ENCODE peak calls at places on chromosomes 6 and 20, in seven cellular contexts. J is MCF 10A; K is lower leg skin; C is nephron progenitor cell; O is uterus; H is CD4-positive, alpha-beta T cell; F is brain microvascular endothelial cell. S is an unnamed sample.

GRCh38 chr20:35541118-35541782 is 628 bp upstream of the ERGIC3 start:
- DNase-seq in J (no peak), K (no peak), C (no peak), O (no peak), H (no peak), F (no peak), S (no peak)

GRCh38 chr6:32153252-32153834 is 598 bp upstream of the PPT2 start:
- DNase-seq in J (no peak), K (peak; percentile 42), C (peak; percentile 68), O (peak; percentile 49), H (no peak), F (peak; percentile 29), S (peak; percentile 21)

GRCh38 chr6:92647630-92648029 is 771.7 kb downstream of the EPHA7 start:
- DNase-seq in J (peak; percentile 34), K (no peak), C (no peak), O (no peak), H (no peak), F (no peak), S (no peak)

GRCh38 chr6:137761072-137761471 is 106.0 kb upstream of the TNFAIP3 start:
- DNase-seq in J (no peak), K (no peak), C (no peak), O (no peak), H (no peak), F (no peak), S (no peak)

GRCh38 chr20:37247547-37247946 is 14.1 kb downstream of the GHRH start:
- DNase-seq in J (no peak), K (no peak), C (no peak), O (no peak), H (no peak), F (no peak), S (no peak)

GRCh38 chr6:132887204-132887603 is 72.8 kb downstream of the RPS12 start:
- DNase-seq in J (peak; percentile 56), K (no peak), C (no peak), O (no peak), H (no peak), F (no peak), S (no peak)

GRCh38 chr20:833450-834150 is at the start of gene FAM110A:
- DNase-seq in J (peak; percentile 95), K (peak; percentile 95), C (peak; percentile 93), O (peak; percentile 95), H (peak; percentile 94), F (peak; percentile 93), S (peak; percentile 81)

GRCh38 chr6:45737331-45738056 is 278.2 kb downstream of the CLIC5 start:
- DNase-seq in J (no peak), K (no peak), C (no peak), O (no peak), H (no peak), F (no peak), S (no peak)

GRCh38 chr6:122063761-122064160 is 335.7 kb upstream of the HSF2 start:
- DNase-seq in J (no peak), K (no peak), C (no peak), O (no peak), H (no peak), F (no peak), S (no peak)

GRCh38 chr6:7413151-7413823 is 23.7 kb downstream of the RIOK1 start:
- DNase-seq in J (no peak), K (no peak), C (no peak), O (no peak), H (no peak), F (no peak), S (no peak)

GRCh38 chr6:67102743-67103142 is 1395.7 kb upstream of the EYS start:
- DNase-seq in J (peak; percentile 13), K (no peak), C (no peak), O (no peak), H (no peak), F (no peak), S (no peak)

GRCh38 chr20:11810316-11811130 is 107.2 kb upstream of the BTBD3 start:
- DNase-seq in J (no peak), K (no peak), C (no peak), O (no peak), H (no peak), F (no peak), S (no peak)

GRCh38 chr6:169669889-169670288 is 31.9 kb downstream of the WDR27 start:
- DNase-seq in J (no peak), K (no peak), C (no peak), O (no peak), H (no peak), F (peak; percentile 58), S (no peak)

GRCh38 chr6:14544689-14545088 is 427.1 kb downstream of the CD83 start:
- DNase-seq in J (no peak), K (no peak), C (no peak), O (no peak), H (no peak), F (no peak), S (no peak)

GRCh38 chr6:4906293-4906941 is 97.4 kb downstream of the RPP40 start:
- DNase-seq in J (no peak), K (no peak), C (no peak), O (no peak), H (no peak), F (no peak), S (no peak)

GRCh38 chr20:47973519-47974233 is 188.4 kb upstream of the SULF2 start:
- DNase-seq in J (no peak), K (no peak), C (peak; percentile 78), O (peak; percentile 61), H (no peak), F (peak; percentile 16), S (peak; percentile 61)

GRCh38 chr20:45445805-45446562 is 23.6 kb upstream of the WFDC2 start:
- DNase-seq in J (peak; percentile 51), K (no peak), C (peak; percentile 76), O (no peak), H (peak; percentile 17), F (no peak), S (peak; percentile 43)

GRCh38 chr6:140540743-140541142 is 1166.3 kb upstream of the CITED2 start:
- DNase-seq in J (no peak), K (no peak), C (no peak), O (no peak), H (no peak), F (no peak), S (no peak)

GRCh38 chr6:140537211-140537610 is 1162.8 kb upstream of the CITED2 start:
- DNase-seq in J (no peak), K (no peak), C (no peak), O (no peak), H (no peak), F (no peak), S (no peak)

GRCh38 chr6:140537834-140538680 is 1163.6 kb upstream of the CITED2 start:
- DNase-seq in J (peak; percentile 61), K (peak; percentile 26), C (peak; percentile 18), O (peak; percentile 50), H (no peak), F (peak; percentile 97), S (no peak)

GRCh38 chr6:140541288-140541687 is 1166.8 kb upstream of the CITED2 start:
- DNase-seq in J (no peak), K (no peak), C (no peak), O (no peak), H (no peak), F (no peak), S (no peak)

DNA sequence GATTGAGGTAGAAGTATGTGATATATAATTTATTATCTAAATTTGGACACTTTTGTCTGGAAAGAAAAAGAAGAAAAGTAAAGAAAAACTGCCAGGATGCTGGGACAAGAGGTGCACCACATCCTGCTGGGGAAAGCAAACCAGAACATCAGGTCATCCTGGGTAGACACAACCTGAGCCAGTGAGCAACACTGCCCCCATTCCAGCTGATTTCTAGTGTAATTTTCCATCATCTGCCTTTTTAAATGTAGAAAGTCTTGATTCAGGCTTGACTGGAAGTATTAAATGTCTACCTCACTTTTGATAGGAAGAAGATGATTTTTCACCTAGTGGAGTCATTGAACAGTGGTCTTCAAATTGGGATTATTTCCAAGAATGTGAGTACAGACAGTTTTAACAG is 1164.5 kb upstream of the CITED2 start:
- DNase-seq in J (no peak), K (no peak), C (no peak), O (no peak), H (no peak), F (no peak), S (no peak)
- TF ChIP-seq CTCF in J (no peak), K (no peak), C (no peak), O (no peak), H (no peak), F (peak; percentile 14), S (no peak)

DNA sequence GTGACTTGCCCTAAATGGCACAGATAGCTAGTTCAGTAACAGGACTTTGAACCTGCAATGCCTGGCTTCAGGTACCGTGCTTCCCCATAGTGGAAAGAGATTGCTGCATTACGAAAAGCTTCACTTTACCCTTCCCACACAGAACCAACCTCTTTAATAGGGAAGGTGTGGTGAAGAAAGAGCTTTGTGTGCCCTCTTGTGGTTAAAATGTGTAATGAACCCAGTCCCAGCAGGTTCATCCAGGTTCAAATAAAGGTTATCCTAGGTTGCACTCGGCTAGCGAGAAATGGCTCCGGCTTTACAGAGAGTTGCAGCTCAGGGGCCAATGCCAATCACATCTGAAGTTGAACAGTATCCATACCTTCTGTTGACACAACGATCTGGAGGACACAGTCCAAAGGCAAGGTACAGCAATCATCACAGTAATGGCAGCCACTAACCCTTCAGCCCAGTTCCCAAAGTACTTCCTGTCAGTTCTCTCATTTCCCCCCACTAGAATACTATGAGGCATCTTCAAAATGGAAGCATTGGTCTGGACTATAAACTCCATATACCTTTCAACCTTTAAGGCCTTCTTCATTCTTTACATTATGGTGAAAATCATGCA is 3.0 kb downstream of the DEFB115 start:
- DNase-seq in J (peak; percentile 27), K (no peak), C (no peak), O (no peak), H (no peak), F (no peak), S (no peak)
- TF ChIP-seq CTCF in J (peak; percentile 58), K (no peak), C (no peak), O (no peak), H (no peak), F (peak; percentile 24), S (peak; percentile 21)

DNA sequence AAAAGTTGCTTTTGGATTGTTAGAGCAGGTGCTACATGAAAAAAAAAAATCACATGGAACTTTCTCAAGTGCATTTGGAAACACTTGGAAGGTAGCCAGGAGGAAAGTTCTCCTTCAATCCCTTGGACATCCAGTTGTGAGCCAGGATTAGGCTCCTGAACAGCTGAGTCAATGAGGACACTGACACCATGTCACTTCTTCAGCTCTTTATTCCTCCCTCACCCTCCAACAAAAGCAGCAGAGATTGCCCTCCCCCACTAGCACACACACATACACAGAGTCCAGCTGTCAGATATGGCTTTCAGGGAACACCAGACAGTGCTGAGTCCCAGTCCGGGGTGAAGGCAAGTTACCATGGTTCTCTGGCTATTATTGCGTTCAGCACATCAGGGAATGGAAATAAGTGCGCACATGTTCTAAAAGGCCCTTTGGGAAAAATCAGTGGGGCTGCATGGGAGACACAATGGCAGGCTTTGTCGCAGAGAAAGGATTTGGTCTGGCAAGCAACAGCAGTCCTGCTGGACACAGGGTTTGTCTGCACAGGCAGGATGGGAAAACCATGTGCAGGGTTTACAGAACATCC is 124.7 kb upstream of the MARCKS start:
- DNase-seq in J (peak; percentile 39), K (no peak), C (peak; percentile 9), O (peak; percentile 22), H (no peak), F (no peak), S (no peak)
- TF ChIP-seq CTCF in J (no peak), K (no peak), C (no peak), O (no peak), H (no peak), F (peak; percentile 52), S (peak; percentile 21)

DNA sequence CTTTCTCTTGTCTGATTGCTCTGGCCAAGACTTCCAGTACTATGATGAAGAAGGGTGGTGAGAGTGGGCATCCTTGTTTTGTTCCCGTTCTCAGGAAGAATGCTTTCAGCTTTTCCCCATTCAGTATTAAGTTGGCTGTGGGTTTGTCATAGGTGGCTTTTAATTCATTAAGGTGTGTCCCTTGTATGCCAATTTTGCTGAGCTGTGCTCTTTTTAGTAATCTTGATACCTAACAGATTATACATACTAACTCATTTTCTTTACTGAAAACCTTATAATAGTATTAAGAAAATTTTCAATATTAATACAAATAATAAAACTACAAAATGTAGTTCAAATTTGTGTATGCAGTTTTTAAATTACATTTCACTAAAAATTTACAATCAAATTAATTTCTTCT is 379.6 kb upstream of the PLCB4 start:
- DNase-seq in J (no peak), K (no peak), C (no peak), O (no peak), H (no peak), F (no peak), S (no peak)
- TF ChIP-seq CTCF in J (no peak), K (no peak), C (no peak), O (no peak), H (no peak), F (no peak), S (no peak)

S was measured in progenitor cell of endocrine pancreas.